ENCODE peak calls at places on chromosomes 3 and 15, in eight cellular contexts. D is activated CD8-positive, alpha-beta T cell treated with anti-CD3 and anti-CD28 coated beads, Interleukin-2, amount 10 ng/mL, durations not matched to agents 7 days and 5 days; O is foreskin fibroblast; T is PC-3; G is AG04450; R is K562; U is anterior cingulate cortex; E is COR-L47. N is an unnamed sample.

GRCh38 chr3:157063926-157064325 is 96.0 kb downstream of the CCNL1 start:
- DNase-seq in D (no peak), O (no peak), T (no peak), G (no peak), R (no peak), U (no peak), E (peak; percentile 70), N (no peak)

GRCh38 chr15:85473455-85473854 is 93.1 kb downstream of the AKAP13 start:
- DNase-seq in D (no peak), O (peak; percentile 73), T (no peak), G (no peak), R (no peak), U (no peak), E (no peak), N (no peak)

GRCh38 chr3:41961750-41962679 is at the start of gene ULK4:
- DNase-seq in D (peak; percentile 97), O (peak; percentile 100), T (peak; percentile 99), G (peak; percentile 100), R (peak; percentile 92), U (peak; percentile 92), E (peak; percentile 93), N (peak; percentile 98)

GRCh38 chr15:56428821-56429458 is 36.0 kb downstream of the MNS1 start:
- DNase-seq in D (no peak), O (peak; percentile 47), T (peak; percentile 53), G (peak; percentile 1), R (peak; percentile 10), U (no peak), E (peak; percentile 35), N (no peak)

GRCh38 chr3:141383555-141384129 is 15.3 kb downstream of the ZBTB38 start:
- DNase-seq in D (no peak), O (peak; percentile 59), T (no peak), G (no peak), R (no peak), U (no peak), E (peak; percentile 42), N (no peak)

GRCh38 chr3:127373701-127374625 is 86.1 kb upstream of the PRR20G start:
- DNase-seq in D (peak; percentile 30), O (peak; percentile 8), T (peak; percentile 5), G (no peak), R (peak; percentile 54), U (no peak), E (no peak), N (no peak)

GRCh38 chr3:7285502-7285901 is 424.6 kb downstream of the GRM7 start:
- DNase-seq in D (no peak), O (no peak), T (no peak), G (no peak), R (no peak), U (no peak), E (no peak), N (no peak)

GRCh38 chr3:175940881-175941280 is 1081.7 kb downstream of the NAALADL2 start:
- DNase-seq in D (no peak), O (no peak), T (peak; percentile 47), G (no peak), R (no peak), U (no peak), E (no peak), N (no peak)

GRCh38 chr15:50150349-50150748 is 31.3 kb upstream of the ATP8B4 start:
- DNase-seq in D (no peak), O (no peak), T (no peak), G (no peak), R (no peak), U (no peak), E (no peak), N (no peak)

GRCh38 chr3:183375787-183376186 is 52.6 kb downstream of the MCF2L2 start:
- DNase-seq in D (no peak), O (no peak), T (no peak), G (no peak), R (no peak), U (no peak), E (no peak), N (no peak)

GRCh38 chr3:69855436-69856162 is 116.3 kb downstream of the MITF start:
- DNase-seq in D (no peak), O (peak; percentile 63), T (peak; percentile 31), G (no peak), R (no peak), U (no peak), E (peak; percentile 49), N (no peak)

GRCh38 chr3:31937225-31937624 is 43.8 kb downstream of the OSBPL10 start:
- DNase-seq in D (no peak), O (peak; percentile 36), T (peak; percentile 83), G (no peak), R (no peak), U (no peak), E (no peak), N (no peak)

GRCh38 chr15:63186065-63186464 is 3.3 kb upstream of the RAB8B start:
- DNase-seq in D (no peak), O (peak; percentile 83), T (peak; percentile 60), G (peak; percentile 51), R (no peak), U (no peak), E (no peak), N (no peak)

GRCh38 chr3:171980578-171981270 is 58.7 kb upstream of the FNDC3B start:
- DNase-seq in D (no peak), O (no peak), T (no peak), G (no peak), R (no peak), U (no peak), E (no peak), N (no peak)

GRCh38 chr15:101458908-101459578 is 30.5 kb downstream of the PCSK6 start:
- DNase-seq in D (no peak), O (no peak), T (no peak), G (no peak), R (no peak), U (no peak), E (no peak), N (no peak)

GRCh38 chr3:39378092-39378491 is 5.1 kb upstream of the SLC25A38 start:
- DNase-seq in D (peak; percentile 74), O (peak; percentile 51), T (peak; percentile 78), G (no peak), R (peak; percentile 68), U (no peak), E (no peak), N (no peak)

GRCh38 chr3:72152551-72153476 is 367.9 kb upstream of the PROK2 start:
- DNase-seq in D (no peak), O (peak; percentile 92), T (peak; percentile 77), G (peak; percentile 29), R (peak; percentile 52), U (peak; percentile 21), E (peak; percentile 91), N (peak; percentile 85)

GRCh38 chr3:177498037-177498857 is 301.0 kb upstream of the TBL1XR1 start:
- DNase-seq in D (no peak), O (no peak), T (peak; percentile 89), G (no peak), R (no peak), U (no peak), E (peak; percentile 40), N (no peak)

GRCh38 chr3:179452166-179452544 is 885 bp upstream of the GNB4 start:
- DNase-seq in D (no peak), O (peak; percentile 79), T (no peak), G (peak; percentile 55), R (no peak), U (no peak), E (no peak), N (no peak)

GRCh38 chr3:7171493-7171892 is 310.6 kb downstream of the GRM7 start:
- DNase-seq in D (no peak), O (no peak), T (no peak), G (no peak), R (no peak), U (no peak), E (no peak), N (no peak)

GRCh38 chr3:72487078-72487765 is 361.0 kb downstream of the SHQ1 start:
- DNase-seq in D (no peak), O (peak; percentile 90), T (peak; percentile 90), G (peak; percentile 65), R (peak; percentile 80), U (peak; percentile 7), E (no peak), N (peak; percentile 72)

GRCh38 chr3:136979684-136980083 is 21.9 kb downstream of the IL20RB start:
- DNase-seq in D (no peak), O (peak; percentile 72), T (no peak), G (no peak), R (no peak), U (no peak), E (no peak), N (no peak)

GRCh38 chr3:99419111-99419510 is 219.3 kb upstream of the COL8A1 start:
- DNase-seq in D (no peak), O (peak; percentile 65), T (no peak), G (no peak), R (no peak), U (no peak), E (no peak), N (no peak)

GRCh38 chr3:106333911-106334618 is 465.3 kb upstream of the CBLB start:
- DNase-seq in D (peak; percentile 56), O (peak; percentile 58), T (peak; percentile 94), G (peak; percentile 26), R (no peak), U (no peak), E (no peak), N (no peak)

GRCh38 chr15:92596623-92597022 is 59.0 kb downstream of the FAM174B start:
- DNase-seq in D (no peak), O (no peak), T (no peak), G (no peak), R (no peak), U (no peak), E (no peak), N (no peak)

GRCh38 chr3:12629560-12629959 is 34.4 kb downstream of the RAF1 start:
- DNase-seq in D (no peak), O (peak; percentile 86), T (peak; percentile 15), G (no peak), R (no peak), U (no peak), E (no peak), N (peak; percentile 32)

GRCh38 chr15:101712078-101712477 is 12.2 kb downstream of the TARS3 start:
- DNase-seq in D (peak; percentile 44), O (no peak), T (no peak), G (no peak), R (no peak), U (no peak), E (no peak), N (no peak)

GRCh38 chr3:76624128-76624527 is 415.8 kb upstream of the ROBO2 start:
- DNase-seq in D (no peak), O (no peak), T (peak; percentile 16), G (no peak), R (peak; percentile 6), U (no peak), E (no peak), N (no peak)

GRCh38 chr15:40754883-40755815 is at the start of gene RMDN3:
- DNase-seq in D (peak; percentile 96), O (peak; percentile 97), T (peak; percentile 97), G (peak; percentile 67), R (peak; percentile 93), U (peak; percentile 84), E (peak; percentile 91), N (peak; percentile 95)

GRCh38 chr3:11810276-11810675 is 36.4 kb downstream of the TAMM41 start:
- DNase-seq in D (no peak), O (peak; percentile 74), T (peak; percentile 39), G (peak; percentile 79), R (no peak), U (no peak), E (no peak), N (no peak)

GRCh38 chr3:46454209-46454595 is 10.5 kb downstream of the LTF start:
- DNase-seq in D (no peak), O (no peak), T (no peak), G (no peak), R (no peak), U (no peak), E (no peak), N (no peak)

GRCh38 chr3:111032677-111033076 is 38.9 kb upstream of the NECTIN3 start:
- DNase-seq in D (no peak), O (no peak), T (peak; percentile 62), G (no peak), R (no peak), U (no peak), E (no peak), N (no peak)

GRCh38 chr3:188590556-188590955 is 436.6 kb downstream of the LPP start:
- DNase-seq in D (no peak), O (no peak), T (no peak), G (no peak), R (no peak), U (no peak), E (no peak), N (no peak)